ENCODE peak calls at places on chromosomes 5 and 9, in seven cellular contexts. K, X, D, Q, U, B and E are unnamed samples.
A peak's percentile ranks its signal among the peaks of the same experiment; 100 is the strongest.

GRCh38 chr5:69467442-69468225 is 25.0 kb upstream of the OCLN start:
- DNase-seq in K (peak; percentile 10), X (no peak), D (no peak), Q (no peak), U (peak; percentile 83), B (no peak), E (peak; percentile 13)

GRCh38 chr5:135426102-135427082 is 20.8 kb downstream of the DCANP1 start:
- DNase-seq in K (peak; percentile 61), X (peak; percentile 42), D (no peak), Q (no peak), U (no peak), B (no peak), E (peak; percentile 70)

GRCh38 chr5:93349613-93350012 is 231.4 kb downstream of the NR2F1-AS1 start:
- DNase-seq in K (peak; percentile 89), X (no peak), D (no peak), Q (no peak), U (no peak), B (no peak), E (peak; percentile 15)

GRCh38 chr5:71621268-71621667 is 34.1 kb downstream of the MCCC2 start:
- DNase-seq in K (no peak), X (no peak), D (no peak), Q (no peak), U (no peak), B (no peak), E (no peak)

GRCh38 chr5:64693636-64694035 is 3.3 kb downstream of the SHISAL2B start:
- DNase-seq in K (no peak), X (no peak), D (no peak), Q (no peak), U (no peak), B (no peak), E (no peak)

GRCh38 chr5:16565118-16565517 is 51.7 kb downstream of the RETREG1 start:
- DNase-seq in K (no peak), X (no peak), D (no peak), Q (no peak), U (no peak), B (no peak), E (no peak)

GRCh38 chr9:96661711-96662110 is 6.6 kb upstream of the PRXL2C start:
- DNase-seq in K (peak; percentile 73), X (no peak), D (no peak), Q (no peak), U (no peak), B (no peak), E (no peak)

GRCh38 chr9:6759114-6759977 is 1.6 kb downstream of the KDM4C start:
- DNase-seq in K (peak; percentile 82), X (no peak), D (no peak), Q (no peak), U (no peak), B (no peak), E (peak; percentile 88)

GRCh38 chr9:37926737-37927590 is 23.0 kb upstream of the SLC25A51 start:
- DNase-seq in K (no peak), X (no peak), D (no peak), Q (no peak), U (no peak), B (no peak), E (no peak)

GRCh38 chr5:135491552-135492318 is 39.6 kb upstream of the TIFAB start:
- DNase-seq in K (no peak), X (no peak), D (no peak), Q (peak; percentile 80), U (no peak), B (no peak), E (no peak)

GRCh38 chr9:38046669-38047300 is 22.2 kb downstream of the SHB start:
- DNase-seq in K (peak; percentile 69), X (no peak), D (no peak), Q (no peak), U (no peak), B (no peak), E (peak; percentile 68)

GRCh38 chr9:79812099-79812498 is 240.3 kb downstream of the TLE4 start:
- DNase-seq in K (no peak), X (no peak), D (no peak), Q (no peak), U (peak; percentile 2), B (no peak), E (no peak)

GRCh38 chr9:121182976-121183375 is 18.7 kb downstream of the RAB14 start:
- DNase-seq in K (no peak), X (no peak), D (no peak), Q (no peak), U (no peak), B (no peak), E (no peak)

GRCh38 chr5:38719916-38720315 is 125.9 kb upstream of the OSMR start:
- DNase-seq in K (peak; percentile 89), X (no peak), D (no peak), Q (no peak), U (no peak), B (no peak), E (peak; percentile 46)

GRCh38 chr9:80605129-80605528 is 1033.4 kb downstream of the TLE4 start:
- DNase-seq in K (peak; percentile 66), X (peak; percentile 8), D (no peak), Q (no peak), U (no peak), B (no peak), E (peak; percentile 59)

GRCh38 chr9:86257406-86257805 is 2.1 kb downstream of the C9orf153 start:
- DNase-seq in K (no peak), X (no peak), D (no peak), Q (no peak), U (no peak), B (no peak), E (no peak)

GRCh38 chr9:125131778-125132177 is 11.6 kb downstream of the SCAI start:
- DNase-seq in K (no peak), X (no peak), D (no peak), Q (no peak), U (no peak), B (no peak), E (no peak)

GRCh38 chr5:61286446-61287132 is 45.5 kb upstream of the ZSWIM6 start:
- DNase-seq in K (peak; percentile 68), X (no peak), D (no peak), Q (no peak), U (no peak), B (no peak), E (peak; percentile 73)

GRCh38 chr9:90905822-90906221 is 104.2 kb downstream of the SYK start:
- DNase-seq in K (no peak), X (no peak), D (no peak), Q (no peak), U (no peak), B (no peak), E (no peak)

GRCh38 chr9:135456436-135457104 is 23.0 kb upstream of the PPP1R26 start:
- DNase-seq in K (no peak), X (no peak), D (no peak), Q (no peak), U (no peak), B (no peak), E (no peak)

GRCh38 chr5:138668451-138668850 is 84.8 kb upstream of the CTNNA1 start:
- DNase-seq in K (no peak), X (no peak), D (peak; percentile 73), Q (no peak), U (no peak), B (no peak), E (no peak)

GRCh38 chr5:52809884-52810283 is 22.2 kb downstream of the ITGA1 start:
- DNase-seq in K (peak; percentile 62), X (no peak), D (no peak), Q (no peak), U (no peak), B (no peak), E (peak; percentile 69)

DNA sequence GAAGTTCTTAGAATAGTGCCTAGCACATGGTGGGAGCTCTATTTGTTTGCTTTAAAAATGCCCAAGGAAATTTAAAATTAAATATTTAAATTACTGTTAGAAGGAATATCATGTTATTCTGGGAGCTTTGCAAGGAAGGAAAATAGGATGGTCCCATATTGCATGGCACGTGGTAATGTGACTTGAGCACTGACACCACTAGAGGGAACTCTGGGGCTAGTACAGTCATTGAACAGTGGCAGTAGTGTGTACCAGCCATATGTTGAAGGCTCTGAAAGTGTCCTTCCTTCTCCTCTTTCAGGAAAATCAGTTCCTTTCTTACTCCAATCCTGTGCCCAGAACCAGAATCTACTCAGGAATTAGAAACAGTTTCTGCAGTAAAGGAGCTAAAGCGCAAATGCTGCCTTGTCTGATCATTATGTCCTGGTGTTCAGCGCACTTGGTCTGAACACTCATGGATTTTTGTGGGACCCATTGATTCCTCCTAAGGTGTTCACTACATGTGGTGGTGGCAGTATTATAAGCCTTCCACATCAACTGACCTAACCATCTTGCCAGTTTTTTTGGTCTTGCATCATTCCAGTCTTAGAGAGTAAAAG is 54.1 kb downstream of the GDA start:
- DNase-seq in K (peak; percentile 22), X (peak; percentile 18), D (no peak), Q (no peak), U (no peak), B (no peak), E (peak; percentile 31)
- TF ChIP-seq CTCF in K (peak; percentile 41), X (peak; percentile 77), D (no peak), Q (peak; percentile 11), U (peak; percentile 76), B (no peak), E (peak; percentile 45)

GRCh38 chr5:6581559-6582426 is 51.1 kb downstream of the NSUN2 start:
- DNase-seq in K (no peak), X (no peak), D (no peak), Q (no peak), U (no peak), B (no peak), E (no peak)

GRCh38 chr5:6584101-6584645 is 48.7 kb downstream of the NSUN2 start:
- DNase-seq in K (no peak), X (no peak), D (no peak), Q (no peak), U (no peak), B (no peak), E (no peak)

GRCh38 chr5:6584727-6585126 is 48.1 kb downstream of the NSUN2 start:
- DNase-seq in K (no peak), X (no peak), D (no peak), Q (no peak), U (no peak), B (no peak), E (no peak)

GRCh38 chr5:6582507-6583048 is 50.3 kb downstream of the NSUN2 start:
- DNase-seq in K (no peak), X (no peak), D (no peak), Q (no peak), U (no peak), B (no peak), E (no peak)

GRCh38 chr5:6583049-6583880 is 49.6 kb downstream of the NSUN2 start:
- DNase-seq in K (no peak), X (no peak), D (no peak), Q (peak; percentile 83), U (peak; percentile 26), B (no peak), E (peak; percentile 31)
- H3K4me3 ChIP-seq in K (peak overlapping the region; percentile 33), X (peak overlapping the region; percentile 17), D (no peak overlapping the region), Q (peak overlapping the region; percentile 13), U (no peak overlapping the region), B (peak overlapping the region; percentile 38), E (peak overlapping the region; percentile 28)

GRCh38 chr5:5092149-5092548 is 48.0 kb upstream of the ADAMTS16 start:
- DNase-seq in K (no peak), X (no peak), D (no peak), Q (no peak), U (no peak), B (no peak), E (no peak)
- TF ChIP-seq CTCF in K (no peak), X (no peak), D (no peak), Q (no peak), U (no peak), B (no peak), E (no peak)

DNA sequence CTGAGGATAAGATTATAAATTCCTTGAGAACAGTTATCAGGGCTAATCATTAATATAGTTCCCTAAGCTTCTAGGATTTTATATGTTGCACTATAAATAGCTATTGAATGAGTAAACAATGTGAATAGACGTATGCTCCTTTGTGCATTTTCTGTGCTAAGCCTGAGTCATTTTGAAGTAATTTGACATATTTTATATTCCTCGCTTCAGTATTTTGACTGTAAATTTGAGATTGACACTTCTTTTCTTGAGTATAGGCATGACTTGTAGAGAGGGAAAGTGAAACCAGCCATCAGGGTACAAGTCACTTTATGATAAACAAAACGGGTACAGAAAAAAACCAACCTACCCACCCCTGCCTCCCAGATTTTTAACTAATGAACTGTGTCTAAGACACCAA is 367.7 kb upstream of the PRR16 start:
- DNase-seq in K (peak; percentile 64), X (no peak), D (no peak), Q (no peak), U (no peak), B (no peak), E (peak; percentile 72)
- H3K4me3 ChIP-seq in K (peak overlapping the region; percentile 21), X (no peak overlapping the region), D (no peak overlapping the region), Q (peak overlapping the region; percentile 3), U (no peak overlapping the region), B (no peak overlapping the region), E (peak overlapping the region; percentile 9)